ENCODE peak calls at places on chromosomes 16 and 17, in five cellular contexts. V is HCT116, M is neural progenitor cell, E is PC-3, H is MM.1S. F is an unnamed sample.

GRCh38 chr17:73338050-73338491 is 26.3 kb upstream of the CDC42EP4 start:
- DNase-seq in E (no peak), H (no peak), M (no peak), V (no peak), F (no peak)

GRCh38 chr17:62895650-62896301 is 70.3 kb upstream of the TANC2 start:
- DNase-seq in H (no peak), E (no peak), V (no peak), M (no peak), F (no peak)

GRCh38 chr16:6104423-6104822 is 1006.8 kb upstream of the EEF2KMT start:
- DNase-seq in V (no peak), M (no peak), H (no peak), E (no peak), F (no peak)

GRCh38 chr16:11560701-11561439 is 25.8 kb downstream of the LITAF start:
- DNase-seq in V (no peak), E (no peak), M (peak; percentile 31), H (no peak), F (peak; percentile 21)

GRCh38 chr17:50663812-50664374 is 29.2 kb downstream of the ABCC3 start:
- DNase-seq in V (no peak), E (no peak), H (no peak), M (no peak), F (peak; percentile 46)

GRCh38 chr16:85781685-85782370 is 17.5 kb downstream of the EMC8 start:
- DNase-seq in V (no peak), E (peak; percentile 14), M (no peak), H (no peak), F (peak; percentile 20)

GRCh38 chr16:2475413-2476344 is 752 bp downstream of the TBC1D24 start:
- DNase-seq in E (no peak), V (no peak), M (peak; percentile 61), H (peak; percentile 32), F (peak; percentile 64)

GRCh38 chr17:4161179-4161559 is 18.2 kb downstream of the CYB5D2 start:
- DNase-seq in M (no peak), V (no peak), E (peak; percentile 86), H (no peak), F (peak; percentile 76)

GRCh38 chr16:70434489-70435260 is 4.2 kb downstream of the ST3GAL2 start:
- DNase-seq in M (no peak), H (no peak), E (no peak), V (no peak), F (no peak)

GRCh38 chr17:3636908-3637373 is 381 bp downstream of the CTNS start:
- DNase-seq in H (no peak), V (no peak), M (peak; percentile 56), E (no peak), F (no peak)

GRCh38 chr16:745739-746138 is 4.9 kb upstream of the CIAO3 start:
- DNase-seq in E (no peak), M (peak; percentile 86), H (peak; percentile 48), V (no peak), F (peak; percentile 77)

GRCh38 chr17:36527851-36528250 is 6.8 kb downstream of the MYO19 start:
- DNase-seq in H (no peak), V (no peak), E (no peak), M (no peak), F (no peak)

GRCh38 chr17:82079001-82079677 is 13.5 kb upstream of the DUS1L start:
- DNase-seq in V (no peak), E (no peak), M (no peak), H (no peak), F (no peak)

GRCh38 chr17:77185137-77185536 is 44.4 kb downstream of the SEC14L1 start:
- DNase-seq in E (peak; percentile 15), V (no peak), M (peak; percentile 29), H (no peak), F (no peak)

GRCh38 chr17:77182773-77183172 is 42.0 kb downstream of the SEC14L1 start:
- DNase-seq in E (no peak), H (no peak), V (no peak), M (no peak), F (no peak)

GRCh38 chr17:77184474-77184873 is 43.7 kb downstream of the SEC14L1 start:
- DNase-seq in E (no peak), H (no peak), M (no peak), V (no peak), F (no peak)

GRCh38 chr17:77180503-77181330 is 39.9 kb downstream of the SEC14L1 start:
- DNase-seq in H (no peak), E (no peak), V (no peak), M (no peak), F (no peak)

DNA sequence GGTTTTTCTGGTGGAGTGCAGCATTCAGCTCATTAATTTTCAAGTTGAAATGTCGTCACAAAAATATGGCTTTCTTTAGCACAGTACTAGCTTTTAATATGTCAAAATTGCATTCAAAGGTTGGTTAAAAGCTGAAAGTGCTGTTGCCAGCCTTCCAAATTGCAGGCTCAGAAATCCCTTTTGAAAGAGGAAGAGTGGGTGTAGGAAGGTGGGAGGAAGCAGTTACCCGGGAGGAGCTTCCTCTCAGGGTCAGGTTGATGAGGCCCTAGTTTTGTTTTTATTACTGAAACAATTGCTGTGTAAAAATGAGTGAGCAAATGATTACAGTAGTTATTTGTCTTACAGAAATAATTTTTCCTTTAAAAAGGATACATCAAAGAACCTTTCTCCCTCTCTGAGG is 41.4 kb downstream of the SEC14L1 start:
- DNase-seq in E (no peak), V (no peak), H (no peak), M (no peak), F (no peak)
- H3K4me3 ChIP-seq in E (no peak overlapping the region), V (no peak overlapping the region), H (no peak overlapping the region), M (no peak overlapping the region), F (no peak overlapping the region)

GRCh38 chr16:24753437-24753836 is 24.0 kb downstream of the TNRC6A start:
- DNase-seq in E (peak; percentile 57), V (no peak), H (no peak), M (no peak), F (no peak)
- TF ChIP-seq EZH2phosphoT487 in E (no peak), V (no peak), H (no peak), M (no peak), F (no peak)

GRCh38 chr16:25656639-25657038 is 35.1 kb upstream of the HS3ST4 start:
- DNase-seq in E (no peak), V (no peak), M (no peak), H (no peak), F (no peak)
- H3K4me1 ChIP-seq in E (no peaks in the 10 kb centered on the region), V (no peaks in the 10 kb centered on the region), M (no peaks in the 10 kb centered on the region), H (no peaks in the 10 kb centered on the region), F (no peaks in the 10 kb centered on the region)

GRCh38 chr16:31200821-31201510 is 1.6 kb downstream of the PYCARD start:
- DNase-seq in V (no peak), E (peak; percentile 50), H (no peak), M (no peak), F (no peak)
- H3K4me3 ChIP-seq in V (no peak overlapping the region), E (no peak overlapping the region), H (peak overlapping the region; percentile 80), M (no peak overlapping the region), F (no peak overlapping the region)

DNA sequence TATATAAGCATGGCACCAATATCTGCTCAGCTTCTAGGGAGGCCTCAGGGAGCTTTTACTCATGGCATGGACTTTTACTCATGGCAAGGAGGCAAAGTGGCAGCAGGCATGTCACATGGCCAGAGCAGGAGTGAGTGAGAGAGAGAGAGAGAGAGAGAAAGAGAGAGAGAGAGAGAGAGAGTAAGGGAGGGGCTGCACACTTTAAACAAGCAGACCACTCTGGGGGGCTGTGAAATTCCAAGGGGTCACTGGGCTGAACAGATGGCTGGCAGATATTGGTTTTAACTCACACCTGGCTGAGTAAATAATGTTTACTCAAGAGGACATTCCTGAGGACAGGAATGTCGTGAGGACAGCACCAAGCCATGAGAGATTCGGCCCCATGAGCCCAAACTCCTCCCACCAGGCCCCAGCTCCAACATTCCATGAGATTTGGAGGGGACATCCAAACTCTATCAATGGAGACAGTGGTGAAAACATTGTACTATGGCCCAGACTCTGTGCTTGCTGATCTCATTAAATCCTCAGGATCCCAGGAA is 269.8 kb downstream of the CBLN1 start:
- DNase-seq in E (no peak), M (peak; percentile 39), H (no peak), V (no peak), F (no peak)
- TF ChIP-seq EZH2phosphoT487 in E (no peak), M (no peak), H (no peak), V (no peak), F (no peak)

GRCh38 chr17:55160501-55160900 is 104.3 kb upstream of the HLF start:
- DNase-seq in H (no peak), E (no peak), M (peak; percentile 5), V (no peak), F (no peak)
- H3K4me1 ChIP-seq in H (no peaks in the 10 kb centered on the region), E (peaks cover 53% of the 10 kb centered on the region), M (no peaks in the 10 kb centered on the region), V (peaks cover 40% of the 10 kb centered on the region), F (no peaks in the 10 kb centered on the region)

GRCh38 chr17:40559954-40560591 is 5.2 kb downstream of the CCR7 start:
- DNase-seq in V (peak; percentile 79), M (peak; percentile 91), H (peak; percentile 74), E (peak; percentile 90), F (peak; percentile 94)

GRCh38 chr17:40561294-40561870 is 3.9 kb downstream of the CCR7 start:
- DNase-seq in E (no peak), V (no peak), M (no peak), H (peak; percentile 21), F (no peak)

GRCh38 chr17:40561871-40562611 is 3.2 kb downstream of the CCR7 start:
- DNase-seq in H (peak; percentile 71), V (no peak), E (no peak), M (no peak), F (peak; percentile 1)

GRCh38 chr17:40559016-40559853 is 6.0 kb downstream of the CCR7 start:
- DNase-seq in V (no peak), E (no peak), H (no peak), M (no peak), F (no peak)

DNA sequence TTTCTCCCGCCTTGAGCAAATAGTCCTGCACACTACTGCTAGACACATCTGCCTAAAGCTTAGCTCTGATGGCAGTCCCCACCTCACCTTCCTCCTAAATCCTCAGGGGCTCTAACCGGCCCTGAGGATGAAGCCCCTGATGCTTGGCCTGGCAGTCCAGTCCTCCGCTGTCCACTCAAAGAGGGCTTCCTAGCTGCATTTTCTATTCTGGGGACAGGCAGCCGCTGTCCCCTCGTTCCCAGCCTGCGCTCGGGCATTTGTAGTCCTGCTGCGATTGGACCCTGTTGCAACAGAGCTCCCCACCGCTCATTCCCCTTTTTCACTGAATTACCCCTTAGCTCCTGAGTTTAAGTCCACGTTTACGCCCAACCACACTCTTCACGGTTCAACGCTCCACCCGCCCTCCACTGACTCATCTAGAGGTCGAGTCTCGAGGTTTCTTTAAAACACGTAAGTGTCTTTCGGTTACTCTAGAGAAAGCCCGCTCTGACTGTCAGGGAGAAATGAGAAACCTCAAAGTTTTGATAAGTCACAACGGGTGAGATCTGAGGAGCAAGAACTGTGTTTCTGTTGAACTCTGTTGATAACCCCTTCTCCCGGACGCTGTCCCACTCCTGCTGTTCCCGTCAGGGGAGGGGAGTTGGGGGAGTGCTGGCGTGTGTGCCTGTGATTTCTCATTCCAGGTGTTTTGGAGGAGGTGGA is 4.5 kb downstream of the CCR7 start:
- DNase-seq in V (no peak), E (no peak), M (no peak), H (peak; percentile 89), F (peak; percentile 5)
- H3K4me3 ChIP-seq in V (peak overlapping the region; percentile 21), E (no peak overlapping the region), M (no peak overlapping the region), H (peak overlapping the region; percentile 80), F (no peak overlapping the region)

GRCh38 chr17:79031996-79032875 is 8.3 kb downstream of the C1QTNF1 start:
- DNase-seq in M (no peak), V (no peak), E (no peak), H (no peak), F (no peak)
- TF ChIP-seq EZH2phosphoT487 in M (no peak), V (no peak), E (no peak), H (no peak), F (no peak)

F was measured in hepatocyte.